ENCODE peak calls at places on chromosomes 12 and 14, in four cellular contexts. A is Calu3, B is lower leg skin, N is body of pancreas. W is an unnamed sample.

GRCh38 chr12:53172352-53172751 is 8.2 kb upstream of the ZNF740 start:
- DNase-seq in A (no peak), B (peak; percentile 67), N (no peak), W (no peak)

GRCh38 chr14:62301911-62302310 is 539.7 kb downstream of the SNAPC1 start:
- DNase-seq in A (no peak), B (no peak), N (no peak), W (no peak)

GRCh38 chr14:75877292-75877691 is 104.5 kb downstream of the TGFB3 start:
- DNase-seq in A (no peak), B (no peak), N (peak; percentile 66), W (no peak)

GRCh38 chr12:93415723-93416464 is 25.9 kb downstream of the UBE2N start:
- DNase-seq in A (no peak), B (no peak), N (no peak), W (no peak)

GRCh38 chr12:56634242-56634836 is 4.2 kb upstream of the BAZ2A start:
- DNase-seq in A (peak; percentile 80), B (peak; percentile 91), N (peak; percentile 85), W (peak; percentile 89)

GRCh38 chr12:57309420-57309819 is 58.4 kb upstream of the STAC3 start:
- DNase-seq in A (no peak), B (no peak), N (no peak), W (no peak)

GRCh38 chr12:78683031-78683430 is 181.5 kb upstream of the SYT1 start:
- DNase-seq in A (no peak), B (no peak), N (no peak), W (no peak)

GRCh38 chr12:16606936-16607335 is 974 bp upstream of the LMO3 start:
- DNase-seq in A (no peak), B (no peak), N (no peak), W (peak; percentile 68)

GRCh38 chr12:52050116-52050770 is 999 bp upstream of the NR4A1 start:
- DNase-seq in A (no peak), B (peak; percentile 94), N (peak; percentile 81), W (peak; percentile 75)

GRCh38 chr12:50599366-50600095 is 94.7 kb downstream of the DIP2B start:
- DNase-seq in A (no peak), B (no peak), N (no peak), W (no peak)

GRCh38 chr12:50600364-50600763 is 95.6 kb downstream of the DIP2B start:
- DNase-seq in A (no peak), B (no peak), N (no peak), W (no peak)

GRCh38 chr12:50595667-50596066 is 90.9 kb downstream of the DIP2B start:
- DNase-seq in A (no peak), B (no peak), N (no peak), W (no peak)

GRCh38 chr12:50598321-50598862 is 93.6 kb downstream of the DIP2B start:
- DNase-seq in A (no peak), B (no peak), N (no peak), W (peak; percentile 40)

GRCh38 chr12:50597200-50598195 is 92.7 kb downstream of the DIP2B start:
- DNase-seq in A (peak; percentile 14), B (no peak), N (peak; percentile 10), W (no peak)
- TF ChIP-seq CTCF in A (no peak), B (no peak), N (no peak), W (no peak)

DNA sequence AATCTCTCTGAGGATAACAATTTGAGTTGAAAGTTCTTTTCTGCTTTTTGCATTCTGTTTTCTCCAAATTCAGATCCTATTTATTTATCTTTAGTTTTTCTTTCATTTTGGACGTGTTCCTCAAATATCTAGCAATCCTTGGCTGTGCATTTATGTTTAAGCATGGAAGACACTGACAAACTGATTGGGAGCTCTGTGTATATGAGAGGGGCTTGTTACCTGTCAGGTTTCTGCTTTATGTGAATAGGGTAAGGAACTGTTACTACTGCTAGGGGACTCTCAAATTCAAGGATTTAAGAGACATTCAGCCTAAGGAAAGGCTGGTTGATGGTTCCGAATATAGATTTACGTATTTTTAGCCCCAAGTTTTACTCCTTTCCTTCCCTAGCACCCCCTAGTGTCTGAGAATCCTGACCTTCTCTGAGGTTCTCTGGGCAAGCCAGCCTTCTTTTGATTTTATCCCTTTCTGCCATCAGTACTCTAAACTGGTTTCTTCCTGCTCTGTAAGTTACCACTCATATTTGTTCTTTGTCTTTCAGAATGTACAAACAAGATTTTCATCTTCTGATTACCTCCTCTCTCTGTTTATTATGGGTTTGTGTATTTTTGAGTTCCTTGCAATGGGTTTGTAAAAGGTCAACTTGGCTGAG is 30.5 kb downstream of the YLPM1 start:
- DNase-seq in A (no peak), B (no peak), N (no peak), W (no peak)
- TF ChIP-seq CTCF in A (no peak), B (no peak), N (no peak), W (no peak)

GRCh38 chr14:59704054-59704453 is 127.4 kb upstream of the CCDC175 start:
- DNase-seq in A (no peak), B (no peak), N (no peak), W (no peak)

GRCh38 chr14:59705245-59705644 is 128.6 kb upstream of the CCDC175 start:
- DNase-seq in A (no peak), B (no peak), N (no peak), W (no peak)

GRCh38 chr14:59711083-59711482 is 134.5 kb upstream of the CCDC175 start:
- DNase-seq in A (no peak), B (no peak), N (no peak), W (no peak)

GRCh38 chr14:59705866-59706265 is 129.3 kb upstream of the CCDC175 start:
- DNase-seq in A (no peak), B (no peak), N (no peak), W (no peak)

GRCh38 chr14:59707778-59708635 is 131.4 kb upstream of the CCDC175 start:
- DNase-seq in A (no peak), B (no peak), N (no peak), W (no peak)
- TF ChIP-seq CTCF in A (no peak), B (no peak), N (no peak), W (no peak)

GRCh38 chr12:14367097-14367661 is 1.7 kb downstream of the ATF7IP start:
- DNase-seq in A (no peak), B (no peak), N (no peak), W (no peak)

GRCh38 chr12:14364583-14365271 is 755 bp upstream of the ATF7IP start:
- DNase-seq in A (no peak), B (no peak), N (no peak), W (no peak)

GRCh38 chr12:14365294-14366210 is at the start of gene ATF7IP:
- DNase-seq in A (peak; percentile 95), B (peak; percentile 99), N (peak; percentile 99), W (peak; percentile 98)

GRCh38 chr12:14369322-14369721 is 3.8 kb downstream of the ATF7IP start:
- DNase-seq in A (no peak), B (peak; percentile 66), N (no peak), W (no peak)

GRCh38 chr12:14366211-14366762 is 805 bp downstream of the ATF7IP start:
- DNase-seq in A (no peak), B (no peak), N (peak; percentile 12), W (no peak)
- TF ChIP-seq CTCF in A (no peak), B (no peak), N (peak; percentile 58), W (peak; percentile 53)

GRCh38 chr12:5442251-5443006 is 10.5 kb downstream of the NTF3 start:
- DNase-seq in A (no peak), B (no peak), N (peak; percentile 44), W (no peak)
- TF ChIP-seq CTCF in A (no peak), B (no peak), N (peak; percentile 57), W (peak; percentile 59)

GRCh38 chr14:24437020-24437735 is 5.4 kb downstream of the SDR39U1 start:
- DNase-seq in A (no peak), B (no peak), N (no peak), W (no peak)
- TF ChIP-seq CTCF in A (peak; percentile 5), B (no peak), N (no peak), W (no peak)

DNA sequence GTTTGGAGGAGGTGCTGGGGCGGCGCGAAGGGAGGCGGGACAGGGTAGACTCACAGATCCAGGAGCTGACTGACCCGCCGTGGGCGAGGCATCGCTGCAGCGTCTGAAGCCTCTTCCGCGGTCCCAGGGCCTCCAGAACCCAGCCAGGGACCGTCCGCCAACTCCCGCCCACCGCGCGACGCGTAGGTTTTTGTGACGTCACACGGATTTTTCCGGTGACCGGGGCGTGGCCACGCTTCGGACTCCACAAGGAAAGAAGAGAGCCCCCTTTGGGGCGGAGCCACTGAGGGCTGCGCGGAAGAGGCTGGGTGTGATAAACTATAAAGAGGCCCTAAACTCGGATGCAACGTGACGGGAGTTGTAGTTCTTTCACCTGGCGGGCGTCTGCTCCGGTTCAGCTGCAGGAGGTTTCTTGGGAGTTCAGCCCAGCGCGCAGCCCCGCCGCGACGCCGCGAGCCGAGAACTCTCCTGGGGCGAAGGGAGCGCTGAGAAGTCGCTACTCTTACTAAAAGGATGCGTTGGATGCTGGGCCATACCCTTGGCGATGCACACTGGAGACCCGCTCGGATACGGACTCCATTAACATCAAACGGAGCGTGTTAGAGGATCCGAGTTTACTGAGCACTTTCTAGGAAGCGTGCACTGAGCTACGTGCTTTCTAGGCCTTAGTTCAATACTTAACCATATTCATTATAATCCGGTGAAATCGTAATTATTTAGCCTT is at the start of gene AMN1:
- DNase-seq in A (peak; percentile 99), B (peak; percentile 100), N (peak; percentile 100), W (peak; percentile 99)
- TF ChIP-seq CTCF in A (no peak), B (no peak), N (peak; percentile 41), W (no peak)

GRCh38 chr12:24728826-24729225 is 220.1 kb downstream of the BCAT1 start:
- DNase-seq in A (no peak), B (no peak), N (no peak), W (no peak)
- TF ChIP-seq CTCF in A (no peak), B (no peak), N (no peak), W (no peak)